ENCODE peak calls at places on chromosomes 4 and X, in five cellular contexts. S, O, L, E and J are unnamed samples.

GRCh38 chrX:34848281-34848680 is 94.3 kb upstream of the FAM47B start:
- DNase-seq in O (no peak), L (no peak), E (no peak), S (no peak), J (no peak)

GRCh38 chr4:61173799-61174198 is 26.3 kb upstream of the ADGRL3 start:
- DNase-seq in O (no peak), S (no peak), E (no peak), L (no peak), J (no peak)

GRCh38 chr4:153151535-153152452 is 52.4 kb upstream of the TRIM2 start:
- DNase-seq in E (peak; percentile 65), O (peak; percentile 66), L (no peak), S (no peak), J (peak; percentile 46)

GRCh38 chrX:386239-386767 is 404 bp downstream of the PPP2R3B start:
- DNase-seq in E (no peak), S (no peak), L (no peak), O (no peak), J (no peak)

GRCh38 chr4:96809563-96809962 is 969.7 kb downstream of the PDHA2 start:
- DNase-seq in L (no peak), E (no peak), O (no peak), S (no peak), J (no peak)

GRCh38 chr4:20254517-20255250 is 3.0 kb downstream of the SLIT2 start:
- DNase-seq in O (no peak), L (no peak), E (no peak), S (peak; percentile 27), J (no peak)

GRCh38 chr4:152896819-152897218 is 39.3 kb upstream of the FHDC1 start:
- DNase-seq in L (no peak), O (no peak), S (no peak), E (peak; percentile 3), J (no peak)

GRCh38 chrX:7132335-7133035 is 15.0 kb upstream of the STS start:
- DNase-seq in E (no peak), S (no peak), O (no peak), L (peak; percentile 63), J (no peak)

GRCh38 chrX:3939967-3940610 is 226.6 kb upstream of the PRKX start:
- DNase-seq in L (peak; percentile 15), O (no peak), S (no peak), E (no peak), J (no peak)

GRCh38 chrX:107684956-107685385 is 56.7 kb downstream of the PRPS1 start:
- DNase-seq in L (no peak), O (no peak), S (peak; percentile 64), E (peak; percentile 17), J (no peak)

GRCh38 chr4:101649790-101650450 is 140.6 kb upstream of the BANK1 start:
- DNase-seq in E (no peak), O (peak; percentile 8), S (no peak), L (no peak), J (no peak)